ENCODE peak calls at places on chromosomes 11 and 22, in seven cellular contexts. O is adrenal gland, A is heart left ventricle, E is GM20000, L is D721Med, J is esophagus muscularis mucosa, W is kidney. T is an unnamed sample.

GRCh38 chr11:46920709-46921108 is 2.4 kb upstream of the LRP4 start:
- DNase-seq in J (no peak), L (no peak), W (no peak), O (peak; percentile 80), E (no peak), A (peak; percentile 74), T (no peak)

GRCh38 chr11:67389477-67389876 is 2.3 kb upstream of the RAD9A start:
- DNase-seq in O (no peak), J (no peak), W (no peak), A (no peak), E (peak; percentile 70), L (no peak), T (no peak)

GRCh38 chr11:22725079-22725478 is 58.7 kb downstream of the GAS2 start:
- DNase-seq in W (no peak), A (no peak), J (no peak), O (no peak), E (no peak), L (no peak), T (no peak)

GRCh38 chr11:127130321-127130720 is 129.8 kb upstream of the KIRREL3 start:
- DNase-seq in W (no peak), E (no peak), A (no peak), O (no peak), L (no peak), J (no peak), T (no peak)

GRCh38 chr22:39598017-39598965 is 27.7 kb downstream of the CACNA1I start:
- DNase-seq in O (peak; percentile 42), W (peak; percentile 81), E (peak; percentile 65), A (no peak), J (no peak), L (no peak), T (peak; percentile 78)

GRCh38 chr22:17882162-17882561 is 107.9 kb upstream of the BID start:
- DNase-seq in E (no peak), O (no peak), L (no peak), J (no peak), A (no peak), W (no peak), T (no peak)

GRCh38 chr11:86805873-86806310 is 5.5 kb downstream of the PRSS23 start:
- DNase-seq in W (no peak), A (no peak), E (peak; percentile 51), O (no peak), J (no peak), L (no peak), T (peak; percentile 23)

GRCh38 chr11:15918212-15918611 is 438.1 kb downstream of the SOX6 start:
- DNase-seq in J (no peak), O (no peak), E (no peak), W (no peak), A (no peak), L (no peak), T (no peak)

GRCh38 chr22:47168900-47169800 is 406.7 kb downstream of the TBC1D22A start:
- DNase-seq in L (no peak), W (peak; percentile 45), A (no peak), E (no peak), J (no peak), O (peak; percentile 21), T (no peak)

GRCh38 chr11:128772814-128773213 is 78.9 kb downstream of the FLI1 start:
- DNase-seq in O (peak; percentile 51), W (peak; percentile 92), J (no peak), A (peak; percentile 50), E (no peak), L (no peak), T (no peak)

GRCh38 chr22:47281126-47282106 is 519.0 kb downstream of the TBC1D22A start:
- DNase-seq in J (no peak), L (no peak), O (no peak), W (peak; percentile 61), E (no peak), A (no peak), T (no peak)

GRCh38 chr11:63375434-63375833 is 5.8 kb downstream of the SLC22A9 start:
- DNase-seq in L (no peak), E (peak; percentile 31), J (no peak), W (no peak), O (no peak), A (no peak), T (no peak)

GRCh38 chr11:62612366-62613274 is at the start of the genes EML3 and ROM1:
- DNase-seq in J (peak; percentile 98), E (peak; percentile 96), L (peak; percentile 83), O (peak; percentile 92), W (peak; percentile 98), A (peak; percentile 95), T (peak; percentile 92)

GRCh38 chr11:93517611-93518010 is 25.6 kb downstream of the SMCO4 start:
- DNase-seq in E (no peak), A (no peak), W (no peak), J (no peak), L (no peak), O (no peak), T (no peak)

GRCh38 chr11:74084796-74085541 is 76.1 kb upstream of the UCP3 start:
- DNase-seq in J (no peak), O (peak; percentile 31), L (no peak), E (no peak), A (no peak), W (no peak), T (no peak)

GRCh38 chr11:65016705-65017104 is 2.7 kb downstream of the ARL2 start:
- DNase-seq in E (no peak), A (no peak), W (no peak), L (no peak), J (no peak), O (no peak), T (no peak)

GRCh38 chr22:47627561-47628253 is 865.3 kb downstream of the TBC1D22A start:
- DNase-seq in O (no peak), E (no peak), J (no peak), A (no peak), W (no peak), L (no peak), T (no peak)

GRCh38 chr11:63443714-63444113 is 47.3 kb downstream of the PLAAT5 start:
- DNase-seq in J (no peak), L (no peak), A (no peak), E (no peak), W (no peak), O (no peak), T (no peak)

GRCh38 chr22:23072035-23072910 is 2.0 kb downstream of the GNAZ start:
- DNase-seq in A (peak; percentile 5), E (no peak), O (no peak), J (no peak), W (peak; percentile 53), L (no peak), T (no peak)

GRCh38 chr22:43945632-43946390 is 9.4 kb upstream of the SAMM50 start:
- DNase-seq in E (peak; percentile 79), A (peak; percentile 51), O (peak; percentile 73), W (no peak), J (no peak), L (no peak), T (peak; percentile 85)

GRCh38 chr22:42357634-42358296 is 74.4 kb downstream of the NFAM1 start:
- DNase-seq in A (peak; percentile 75), L (no peak), W (peak; percentile 91), E (no peak), J (no peak), O (no peak), T (no peak)

GRCh38 chr22:21098099-21098671 is 52.4 kb downstream of the LRRC74B start:
- DNase-seq in O (no peak), W (no peak), J (no peak), E (no peak), A (no peak), L (no peak), T (no peak)

GRCh38 chr11:58685973-58686720 is 45.6 kb downstream of the GLYAT start:
- DNase-seq in O (no peak), A (no peak), J (no peak), L (no peak), W (no peak), E (no peak), T (no peak)

GRCh38 chr11:86222081-86222480 is 22.5 kb upstream of the EED start:
- DNase-seq in E (no peak), L (no peak), O (no peak), J (no peak), A (no peak), W (no peak), T (no peak)

GRCh38 chr11:10496296-10496936 is 41.4 kb downstream of the AMPD3 start:
- DNase-seq in E (no peak), O (no peak), J (peak; percentile 47), L (peak; percentile 2), W (no peak), A (no peak), T (no peak)

DNA sequence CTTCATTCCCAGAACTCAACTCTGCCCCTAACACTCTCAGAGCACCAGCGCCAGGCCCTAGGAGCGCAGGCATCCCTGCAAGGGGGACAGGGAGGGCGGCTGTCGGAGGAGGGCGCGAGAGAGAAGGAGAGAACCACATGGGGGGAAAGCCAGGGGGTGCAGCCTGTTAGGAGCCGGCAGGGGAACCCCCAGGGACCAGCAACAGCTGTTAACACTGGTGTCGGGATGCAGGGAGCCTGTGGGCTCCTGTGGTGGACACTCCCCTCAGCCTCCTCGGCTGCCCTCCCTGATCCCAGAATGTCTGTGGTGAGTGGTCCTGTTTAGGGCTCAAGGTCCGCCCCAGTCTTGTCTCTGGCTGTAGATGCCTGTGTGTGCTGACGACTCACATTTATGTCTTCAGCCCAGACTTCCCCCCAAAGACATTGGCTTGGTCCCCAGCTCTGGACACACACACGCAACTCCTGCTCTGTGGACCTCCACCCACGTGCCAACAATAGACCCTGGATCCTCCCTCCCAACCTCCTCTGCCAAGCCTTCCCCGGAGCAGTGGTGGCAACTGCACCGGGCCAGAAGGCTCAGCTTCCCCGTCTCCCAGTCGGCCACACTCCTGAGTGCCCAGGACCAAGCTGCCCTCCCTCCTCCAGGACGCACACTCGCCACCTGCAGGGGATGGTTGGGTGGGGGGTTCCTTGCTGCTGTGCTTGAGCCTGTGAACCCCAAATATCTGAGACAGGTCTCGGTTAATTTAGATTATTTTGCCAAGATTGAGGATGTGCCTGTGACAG is 817 bp upstream of the IFITM5 start:
- DNase-seq in L (no peak), J (no peak), A (peak; percentile 26), O (no peak), W (peak; percentile 81), E (peak; percentile 58), T (no peak)
- TF ChIP-seq CTCF in L (no peak), J (no peak), A (no peak), O (no peak), W (no peak), E (no peak), T (peak; percentile 41)

GRCh38 chr11:106231591-106231990 is 154.1 kb downstream of the AASDHPPT start:
- DNase-seq in L (no peak), W (no peak), J (no peak), A (no peak), E (no peak), O (no peak), T (no peak)
- TF ChIP-seq CTCF in L (peak; percentile 3), W (no peak), J (no peak), A (no peak), E (no peak), O (no peak), T (no peak)

DNA sequence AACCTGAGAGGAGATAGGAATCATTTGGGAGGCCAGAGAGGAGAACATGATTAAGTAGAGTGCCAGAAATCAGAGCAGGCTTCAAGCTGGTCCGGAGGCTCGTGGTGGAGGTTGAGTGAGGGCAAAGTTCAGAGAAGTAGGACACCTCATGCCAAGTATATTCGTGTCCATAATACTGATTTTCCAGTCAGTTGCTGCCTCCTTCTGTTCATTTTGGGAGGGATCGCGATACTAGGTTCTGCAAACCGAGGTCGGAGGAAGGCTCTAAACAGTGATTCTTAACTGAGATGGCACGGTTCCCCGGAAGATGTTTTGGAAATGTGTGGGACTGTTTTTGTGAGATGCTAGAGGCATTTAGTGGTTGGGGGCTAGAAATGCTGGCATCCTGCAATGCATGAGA is 13.6 kb upstream of the CD3E start:
- DNase-seq in E (peak; percentile 39), W (no peak), L (no peak), A (no peak), O (peak; percentile 25), J (no peak), T (peak; percentile 50)
- TF ChIP-seq CTCF in E (peak; percentile 32), W (peak; percentile 49), L (peak; percentile 29), A (peak; percentile 18), O (no peak), J (peak; percentile 11), T (peak; percentile 61)

GRCh38 chr11:68825603-68826002 is 16.1 kb downstream of the CPT1A start:
- DNase-seq in W (peak; percentile 83), A (no peak), O (no peak), E (no peak), J (no peak), L (no peak), T (no peak)
- TF ChIP-seq CTCF in W (peak; percentile 31), A (no peak), O (no peak), E (no peak), J (no peak), L (peak; percentile 7), T (peak; percentile 26)